ENCODE peak calls at places on chromosomes 11 and 22, in eight cellular contexts. G is astrocyte of the spinal cord, E is upper lobe of right lung, K is NB4, S is Peyer's patch, L is brain microvascular endothelial cell, R is right lobe of liver, N is neural progenitor cell. J is an unnamed sample.

GRCh38 chr22:45598596-45599217 is 72.9 kb upstream of the ATXN10 start:
- DNase-seq in G (no peak), E (no peak), K (no peak), S (no peak), L (no peak), R (no peak), N (no peak), J (no peak)

GRCh38 chr11:128502736-128503135 is 84.6 kb downstream of the ETS1 start:
- DNase-seq in G (peak; percentile 89), E (no peak), K (no peak), S (no peak), L (peak; percentile 91), R (no peak), N (no peak), J (no peak)

GRCh38 chr11:65445604-65446445 is 23.2 kb downstream of the NEAT1 start:
- DNase-seq in G (peak; percentile 38), E (no peak), K (peak; percentile 61), S (peak; percentile 66), L (peak; percentile 52), R (peak; percentile 69), N (no peak), J (no peak)

GRCh38 chr22:46660604-46661201 is 40.5 kb downstream of the GRAMD4 start:
- DNase-seq in G (no peak), E (no peak), K (no peak), S (peak; percentile 87), L (no peak), R (peak; percentile 74), N (no peak), J (peak; percentile 79)

GRCh38 chr11:17498058-17498457 is 21.4 kb upstream of the ABCC8 start:
- DNase-seq in G (no peak), E (no peak), K (peak; percentile 60), S (peak; percentile 51), L (no peak), R (no peak), N (no peak), J (peak; percentile 69)

GRCh38 chr11:131473510-131473909 is 103.1 kb downstream of the NTM start:
- DNase-seq in G (no peak), E (no peak), K (no peak), S (no peak), L (no peak), R (no peak), N (no peak), J (no peak)

GRCh38 chr11:85170184-85170583 is 457.0 kb downstream of the DLG2 start:
- DNase-seq in G (peak; percentile 75), E (no peak), K (no peak), S (no peak), L (peak; percentile 33), R (no peak), N (no peak), J (no peak)

GRCh38 chr11:111438846-111439520 is 59.9 kb upstream of the POU2AF1 start:
- DNase-seq in G (no peak), E (no peak), K (no peak), S (peak; percentile 16), L (no peak), R (no peak), N (no peak), J (no peak)

GRCh38 chr11:69498614-69499175 is 17.2 kb downstream of the LINC01488 start:
- DNase-seq in G (no peak), E (peak; percentile 42), K (no peak), S (no peak), L (no peak), R (no peak), N (no peak), J (no peak)

GRCh38 chr22:42645938-42646568 is 3.1 kb downstream of the CYB5R3 start:
- DNase-seq in G (no peak), E (no peak), K (no peak), S (peak; percentile 71), L (no peak), R (peak; percentile 77), N (no peak), J (peak; percentile 52)
- H3K4me3 ChIP-seq in G (no peak overlapping the region), E (peak overlapping the region; percentile 42), K (no peak overlapping the region), S (no peak overlapping the region), L (no peak overlapping the region), R (peak overlapping the region; percentile 29), N (no peak overlapping the region), J (no peak overlapping the region)

DNA sequence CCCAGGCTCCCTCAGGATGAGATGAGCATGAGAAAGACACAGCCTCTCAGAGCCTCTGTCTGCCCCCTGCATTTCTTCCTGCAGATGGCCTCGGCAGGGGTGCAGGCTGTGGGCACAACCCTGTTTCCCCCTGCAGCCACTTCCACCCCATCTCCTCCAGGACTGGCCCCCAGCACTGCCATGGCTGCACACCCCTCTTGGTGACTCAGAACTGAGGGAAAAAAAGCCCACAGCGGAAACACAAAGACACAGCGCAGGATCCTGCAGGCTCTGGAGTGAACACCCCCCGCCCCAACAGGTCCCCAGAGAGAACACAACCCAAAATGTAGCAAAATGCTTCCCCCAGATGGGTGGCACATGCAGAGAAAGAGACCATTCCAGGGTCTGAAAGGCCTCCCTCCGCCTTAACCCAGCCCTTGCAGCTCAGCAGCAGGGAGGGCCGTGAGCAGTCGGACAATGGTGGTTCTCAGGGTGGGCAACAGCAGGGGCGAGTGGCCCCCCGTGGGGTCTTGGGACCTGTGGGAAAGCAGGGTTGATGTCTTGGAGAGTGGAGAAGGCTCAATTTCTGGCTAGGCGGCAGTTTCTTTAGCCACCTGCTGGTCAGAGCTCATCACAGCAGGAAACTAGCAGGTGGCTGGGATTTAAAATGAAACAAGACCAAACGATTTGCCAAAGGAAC is 8.0 kb downstream of the TUBGCP6 start:
- DNase-seq in G (peak; percentile 27), E (no peak), K (peak; percentile 88), S (no peak), L (no peak), R (no peak), N (peak; percentile 31), J (peak; percentile 84)
- H3K4me3 ChIP-seq in G (no peak overlapping the region), E (no peak overlapping the region), K (no peak overlapping the region), S (no peak overlapping the region), L (no peak overlapping the region), R (no peak overlapping the region), N (no peak overlapping the region), J (no peak overlapping the region)

DNA sequence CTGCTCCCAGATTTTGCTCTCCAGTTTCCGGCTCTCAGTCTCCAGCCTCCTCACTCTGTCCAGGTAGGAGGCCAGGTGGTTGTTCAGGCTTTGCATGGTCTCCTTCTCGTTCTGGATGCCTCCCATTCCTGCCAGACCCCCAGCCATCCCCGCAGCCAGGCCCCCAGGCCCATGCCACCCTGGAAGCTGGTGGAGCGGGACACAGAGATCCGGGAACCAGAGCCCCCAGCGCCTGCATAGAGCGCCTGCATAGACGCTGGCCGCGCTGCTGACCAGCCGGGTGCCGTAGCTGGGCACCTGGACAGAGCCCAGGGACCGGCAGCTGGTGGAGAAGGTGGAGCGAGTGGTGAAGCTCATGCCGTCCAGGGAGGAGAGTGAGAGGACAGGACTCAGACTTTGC is 82.7 kb upstream of the LDLRAD3 start:
- DNase-seq in G (no peak), E (no peak), K (no peak), S (no peak), L (no peak), R (no peak), N (no peak), J (no peak)
- H3K4me3 ChIP-seq in G (no peak overlapping the region), E (no peak overlapping the region), K (no peak overlapping the region), S (no peak overlapping the region), L (no peak overlapping the region), R (no peak overlapping the region), N (no peak overlapping the region), J (no peak overlapping the region)

GRCh38 chr11:76232026-76232665 is 25.8 kb upstream of the WNT11 start:
- DNase-seq in G (no peak), E (no peak), K (peak; percentile 60), S (no peak), L (no peak), R (no peak), N (no peak), J (no peak)

GRCh38 chr11:76235233-76236091 is 29.2 kb upstream of the WNT11 start:
- DNase-seq in G (peak; percentile 95), E (peak; percentile 91), K (peak; percentile 95), S (peak; percentile 92), L (peak; percentile 88), R (peak; percentile 86), N (peak; percentile 99), J (peak; percentile 99)

GRCh38 chr11:76233196-76233921 is 27.1 kb upstream of the WNT11 start:
- DNase-seq in G (no peak), E (no peak), K (peak; percentile 73), S (no peak), L (no peak), R (no peak), N (no peak), J (no peak)

GRCh38 chr11:76234704-76235232 is 28.5 kb upstream of the WNT11 start:
- DNase-seq in G (no peak), E (peak; percentile 77), K (no peak), S (no peak), L (no peak), R (peak; percentile 56), N (no peak), J (no peak)

DNA sequence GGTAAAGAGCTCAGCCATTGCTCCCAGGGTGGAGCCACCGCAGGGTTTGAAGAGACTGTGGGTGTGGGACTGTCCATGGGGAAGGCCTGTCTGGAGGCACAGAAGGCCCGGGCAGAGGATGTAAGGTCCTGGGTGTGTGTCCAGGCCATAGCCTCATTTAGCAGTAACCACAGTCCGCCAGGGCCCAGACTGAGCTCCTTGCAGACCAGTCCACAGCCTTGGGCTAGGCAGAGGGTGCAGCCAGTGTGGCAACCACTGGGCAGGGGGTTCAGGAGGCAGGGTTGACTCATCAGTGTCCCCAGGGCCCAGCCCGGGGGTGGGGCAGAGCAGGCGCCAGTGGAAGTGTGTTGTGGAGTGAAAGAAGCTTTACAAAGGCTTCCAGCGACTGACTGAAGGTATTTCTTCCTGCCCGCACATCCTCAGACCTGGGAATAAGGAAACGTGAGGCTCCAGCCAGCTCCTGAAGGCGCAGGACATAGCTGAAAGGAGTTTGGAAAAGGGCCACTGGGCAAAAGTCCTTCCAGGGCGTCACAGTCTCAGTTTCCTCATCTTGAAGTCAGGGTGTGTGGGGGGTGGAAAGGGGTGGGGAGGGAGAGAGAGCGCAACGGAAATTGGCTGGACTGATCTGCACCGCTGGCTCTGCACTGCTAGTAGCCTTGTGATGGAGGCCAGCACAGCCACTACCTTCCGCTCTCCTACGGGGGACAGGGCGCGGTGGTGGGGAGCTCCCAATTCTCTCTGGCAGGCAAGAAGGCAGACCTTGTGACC is 27.8 kb upstream of the WNT11 start:
- DNase-seq in G (peak; percentile 23), E (peak; percentile 73), K (peak; percentile 98), S (peak; percentile 62), L (no peak), R (peak; percentile 55), N (peak; percentile 68), J (peak; percentile 76)
- H3K4me3 ChIP-seq in G (peak overlapping the region; percentile 93), E (peak overlapping the region; percentile 81), K (peak overlapping the region; percentile 84), S (peak overlapping the region; percentile 70), L (peak overlapping the region; percentile 90), R (peak overlapping the region; percentile 58), N (peak overlapping the region; percentile 89), J (peak overlapping the region; percentile 77)

GRCh38 chr11:62104816-62105610 is 18.8 kb upstream of the INCENP start:
- DNase-seq in G (peak; percentile 5), E (no peak), K (no peak), S (no peak), L (no peak), R (no peak), N (no peak), J (no peak)
- H3K4me3 ChIP-seq in G (no peak overlapping the region), E (peak overlapping the region; percentile 21), K (no peak overlapping the region), S (no peak overlapping the region), L (no peak overlapping the region), R (no peak overlapping the region), N (no peak overlapping the region), J (no peak overlapping the region)